ENCODE peak calls at places on chromosomes 11 and 22, in five cellular contexts. H, I, V, G and P are unnamed samples.

GRCh38 chr11:65426839-65427690 is 4.5 kb downstream of the NEAT1 start:
- DNase-seq in V (peak), H (no peak), I (no peak), G (no peak), P (peak)

GRCh38 chr22:31082606-31083376 is 1.7 kb downstream of the SMTN start:
- DNase-seq in H (peak), V (peak), G (no peak), I (peak), P (peak)

GRCh38 chr11:64856382-64857227 is 12.2 kb upstream of the CDC42BPG start:
- DNase-seq in H (no peak), G (no peak), V (no peak), I (peak), P (peak)

GRCh38 chr22:19143967-19144400 is 467 bp downstream of the ESS2 start:
- DNase-seq in H (no peak), V (peak), G (no peak), I (no peak), P (no peak)

GRCh38 chr11:65793144-65793581 is 6.3 kb downstream of the OVOL1 start:
- DNase-seq in G (no peak), I (no peak), V (no peak), H (peak), P (no peak)

GRCh38 chr11:62402994-62403393 is 15.8 kb upstream of the SCGB1A1 start:
- DNase-seq in I (no peak), H (no peak), G (no peak), V (no peak), P (no peak)

GRCh38 chr11:129853508-129854228 is 38.0 kb downstream of the TMEM45B start:
- DNase-seq in V (no peak), I (peak), H (peak), G (no peak), P (peak)

GRCh38 chr11:21364866-21365624 is 695.7 kb downstream of the NELL1 start:
- DNase-seq in H (peak), G (no peak), V (no peak), I (no peak), P (no peak)

GRCh38 chr22:41833369-41834004 is 582 bp downstream of the SREBF2 start:
- DNase-seq in H (peak), G (no peak), V (peak), I (no peak), P (peak)

GRCh38 chr11:78313181-78313788 is 104.3 kb downstream of the GAB2 start:
- DNase-seq in I (peak), V (no peak), G (no peak), H (no peak), P (no peak)

GRCh38 chr11:7965386-7965785 is at the start of gene NLRP10:
- DNase-seq in H (no peak), V (no peak), G (no peak), I (no peak), P (no peak)

GRCh38 chr11:89321401-89321800 is 143.7 kb downstream of the TYR start:
- DNase-seq in I (no peak), V (no peak), H (no peak), G (no peak), P (no peak)

DNA sequence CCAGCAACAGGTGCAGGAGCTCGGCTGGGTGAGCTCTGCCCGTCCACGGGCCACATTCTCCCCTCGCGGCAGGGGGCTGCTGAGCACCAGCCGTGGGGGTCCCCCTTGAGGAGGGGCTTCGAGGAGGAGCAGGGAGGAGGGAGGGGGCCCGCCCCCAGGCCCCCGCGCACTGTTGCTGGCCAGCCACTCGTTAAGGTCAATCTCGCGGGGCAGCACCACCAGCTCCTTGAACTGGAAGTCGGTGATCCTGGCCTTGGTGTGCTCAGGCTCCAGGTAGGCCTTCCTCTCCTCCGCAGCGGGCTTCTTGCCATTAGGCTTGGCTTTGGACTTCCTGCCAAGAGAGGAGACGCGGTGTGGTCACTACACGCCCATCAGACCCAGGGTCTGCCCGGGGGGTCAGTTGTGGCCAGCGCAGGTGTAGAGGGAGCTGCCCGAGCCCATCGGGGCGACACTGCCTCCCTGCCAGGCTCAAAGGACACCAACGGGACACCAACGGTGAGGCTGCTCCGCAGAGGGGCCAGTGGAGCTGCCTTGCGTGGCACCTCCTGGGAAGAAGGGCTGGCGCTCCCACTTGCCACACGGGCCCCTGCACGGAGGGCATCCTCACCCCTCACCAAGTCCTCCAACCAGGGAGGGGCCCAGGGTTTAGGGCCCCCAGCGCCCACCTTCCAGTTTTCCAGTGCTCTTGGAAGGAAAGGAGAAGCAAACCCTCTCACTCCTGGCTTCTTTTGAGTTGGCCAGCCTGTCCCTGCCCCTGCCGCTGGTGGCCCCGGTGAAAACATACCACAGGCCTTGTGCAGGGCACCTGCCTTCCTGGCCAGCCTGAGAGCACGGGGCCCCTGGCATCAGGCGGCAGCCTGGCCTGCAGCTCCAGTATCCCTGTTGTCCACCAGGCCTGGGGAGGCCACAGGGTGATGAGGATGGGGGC is 5.8 kb downstream of the MOB2 start:
- DNase-seq in I (no peak), H (no peak), G (no peak), V (no peak), P (no peak)
- TF ChIP-seq GABPA in I (no peak), H (no peak), G (no peak), V (no peak), P (no peak)

GRCh38 chr11:114477946-114478537 is 38.8 kb downstream of the REXO2 start:
- DNase-seq in V (no peak), H (no peak), G (no peak), I (no peak), P (no peak)

GRCh38 chr11:114482114-114482513 is 42.8 kb downstream of the REXO2 start:
- DNase-seq in H (no peak), G (no peak), V (no peak), I (no peak), P (no peak)

GRCh38 chr11:114483929-114484328 is 44.7 kb downstream of the REXO2 start:
- DNase-seq in G (no peak), I (no peak), V (no peak), H (no peak), P (no peak)

GRCh38 chr11:114479331-114479730 is 40.1 kb downstream of the REXO2 start:
- DNase-seq in I (no peak), G (no peak), V (no peak), H (no peak), P (no peak)

GRCh38 chr11:114478768-114479167 is 39.5 kb downstream of the REXO2 start:
- DNase-seq in H (no peak), G (no peak), V (peak), I (peak), P (no peak)
- TF ChIP-seq REST in H (no peak), G (no peak), V (no peak), I (no peak), P (no peak)

DNA sequence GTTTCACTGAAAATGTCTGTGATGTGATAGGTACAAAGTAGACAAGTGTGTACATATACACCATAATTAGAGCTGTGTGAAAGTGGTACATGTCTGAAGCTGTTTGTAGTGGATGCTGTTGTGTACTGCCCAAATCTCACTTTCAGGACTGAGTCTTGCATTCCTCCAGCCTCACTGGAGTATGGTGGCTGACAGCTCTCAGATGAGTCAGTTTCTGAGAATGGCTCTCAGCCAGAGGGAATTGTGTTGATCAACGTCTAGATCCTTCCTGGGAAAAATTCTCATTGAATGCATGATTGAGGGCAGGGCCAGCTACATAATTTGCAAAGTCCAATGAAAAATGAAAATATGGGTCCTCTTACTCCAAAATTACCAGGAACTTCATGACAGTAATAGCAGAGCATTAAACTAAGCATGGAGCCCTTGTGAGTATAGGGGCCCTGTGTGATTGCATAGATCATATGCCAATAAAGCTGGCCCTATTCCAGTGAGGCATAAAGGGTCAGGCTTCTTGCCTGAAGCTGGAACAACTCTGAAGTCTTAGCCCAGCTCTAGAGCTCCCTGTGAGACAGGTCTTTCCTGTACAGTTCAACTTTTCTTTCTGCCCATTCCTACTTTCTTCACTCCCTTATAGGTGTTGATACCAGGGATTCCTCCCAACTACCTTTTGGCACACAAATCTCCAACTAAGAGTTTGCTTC is 10.8 kb upstream of the CYP2R1 start:
- DNase-seq in V (no peak), H (no peak), G (no peak), I (no peak), P (no peak)
- TF ChIP-seq GABPA in V (no peak), H (no peak), G (no peak), I (no peak), P (no peak)

GRCh38 chr11:124618863-124619262 is 3.8 kb upstream of the TBRG1 start:
- DNase-seq in V (no peak), I (no peak), H (no peak), G (no peak), P (no peak)
- TF ChIP-seq REST in V (no peak), I (no peak), H (no peak), G (no peak), P (no peak)

GRCh38 chr22:27796118-27796517 is 5.4 kb downstream of the MN1 start:
- DNase-seq in I (no peak), V (no peak), G (no peak), H (no peak), P (no peak)

GRCh38 chr22:27799334-27800249 is 2.0 kb downstream of the MN1 start:
- DNase-seq in H (peak), V (no peak), G (no peak), I (no peak), P (no peak)

GRCh38 chr22:27798526-27799333 is 2.8 kb downstream of the MN1 start:
- DNase-seq in H (no peak), I (no peak), G (no peak), V (no peak), P (no peak)

GRCh38 chr22:27796829-27797792 is 4.4 kb downstream of the MN1 start:
- DNase-seq in H (no peak), V (no peak), I (no peak), G (no peak), P (no peak)

GRCh38 chr22:27797793-27798525 is 3.6 kb downstream of the MN1 start:
- DNase-seq in H (no peak), I (no peak), V (no peak), G (no peak), P (no peak)
- TF ChIP-seq GABPA in H (no peak), I (no peak), V (no peak), G (no peak), P (no peak)

DNA sequence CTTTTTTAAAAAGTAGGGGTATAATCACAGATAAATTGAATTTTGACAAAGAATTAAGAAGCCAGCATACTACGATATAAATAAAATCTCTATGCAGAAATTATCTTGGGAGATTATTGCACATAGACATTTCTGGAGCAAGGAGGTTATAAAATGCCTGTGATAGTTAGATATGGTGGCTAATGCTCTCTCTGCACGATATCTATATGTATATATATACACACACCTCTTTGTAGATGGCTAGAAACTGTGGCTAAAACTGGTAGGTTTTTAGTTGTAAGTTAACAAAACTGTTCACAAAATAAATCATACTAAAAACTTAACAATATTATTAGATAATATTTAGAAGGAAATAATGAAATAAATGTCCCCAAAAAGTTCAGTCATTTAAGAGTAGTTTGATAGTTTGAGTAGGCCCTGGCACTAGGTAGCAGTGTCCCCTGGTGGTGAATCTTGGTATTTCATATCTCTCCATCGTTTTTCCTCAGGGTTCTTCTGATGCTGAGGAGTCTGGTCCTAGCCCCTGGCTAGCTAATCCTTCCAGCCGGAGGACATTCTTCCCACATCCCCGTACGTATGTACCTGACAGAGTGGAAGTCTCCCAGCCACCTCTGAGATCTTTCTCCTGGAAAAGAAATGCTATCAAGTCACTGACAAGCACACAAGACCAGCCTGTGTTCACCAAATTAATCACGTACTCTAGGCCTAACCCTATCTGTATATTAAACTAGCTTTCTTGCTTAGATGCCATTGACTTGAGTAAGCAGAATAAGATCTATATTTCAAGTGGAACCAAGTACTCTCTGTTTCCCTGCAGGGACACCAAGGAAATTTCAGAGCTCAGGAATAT is 32.2 kb downstream of the ART5 start:
- DNase-seq in I (peak), G (no peak), V (peak), H (peak), P (peak)
- TF ChIP-seq REST in I (no peak), G (no peak), V (no peak), H (no peak), P (no peak)

GRCh38 chr22:50444663-50445062 is 30.2 kb downstream of the SBF1 start:
- DNase-seq in H (no peak), V (no peak), G (no peak), I (no peak), P (no peak)
- TF ChIP-seq GABPA in H (no peak), V (no peak), G (no peak), I (no peak), P (no peak)